ENCODE peak calls at places on chromosomes 4 and X, in ten cellular contexts. M is aorta, I is breast epithelium, Q is HFF-Myc, U is endothelial cell of umbilical vein, G is hepatocyte, K is tibial nerve, D is fibroblast of lung, E is GM06990, L is AG04449. F is an unnamed sample.

GRCh38 chr4:106628616-106629606 is 260.3 kb upstream of the GIMD1 start:
- DNase-seq in M (no peak), I (no peak), Q (peak), U (peak), G (no peak), K (no peak), D (no peak), E (no peak), L (no peak), F (no peak)

GRCh38 chr4:42646013-42646784 is 10.7 kb downstream of the ATP8A1 start:
- DNase-seq in M (no peak), I (no peak), Q (no peak), U (no peak), G (no peak), K (no peak), D (no peak), E (peak), L (no peak), F (no peak)

GRCh38 chrX:106698693-106699092 is 27.8 kb upstream of the RNF128 start:
- DNase-seq in M (no peak), I (no peak), Q (peak), U (no peak), G (no peak), K (no peak), D (peak), E (no peak), L (no peak), F (no peak)

GRCh38 chr4:82774711-82775171 is 23.9 kb downstream of the SCD5 start:
- DNase-seq in M (no peak), I (no peak), Q (no peak), U (no peak), G (no peak), K (no peak), D (no peak), E (no peak), L (no peak), F (no peak)

GRCh38 chrX:29662101-29662500 is 553.3 kb upstream of the MAGEB2 start:
- DNase-seq in M (no peak), I (no peak), Q (peak), U (peak), G (peak), K (no peak), D (peak), E (no peak), L (no peak), F (no peak)

GRCh38 chr4:48333587-48333986 is 7.7 kb upstream of the SLAIN2 start:
- DNase-seq in M (no peak), I (no peak), Q (no peak), U (no peak), G (no peak), K (no peak), D (no peak), E (no peak), L (no peak), F (no peak)

GRCh38 chr4:86834901-86835300 is 14.3 kb downstream of the SLC10A6 start:
- DNase-seq in M (no peak), I (no peak), Q (peak), U (no peak), G (no peak), K (no peak), D (peak), E (no peak), L (no peak), F (no peak)

GRCh38 chr4:17889692-17890091 is 78.9 kb downstream of the NCAPG start:
- DNase-seq in M (no peak), I (no peak), Q (no peak), U (no peak), G (no peak), K (no peak), D (no peak), E (no peak), L (no peak), F (no peak)

GRCh38 chrX:23269923-23270322 is 64.7 kb upstream of the PTCHD1 start:
- DNase-seq in M (no peak), I (no peak), Q (no peak), U (no peak), G (no peak), K (no peak), D (no peak), E (no peak), L (no peak), F (no peak)

GRCh38 chrX:123607270-123607669 is 125.6 kb downstream of the THOC2 start:
- DNase-seq in M (no peak), I (no peak), Q (no peak), U (no peak), G (no peak), K (no peak), D (no peak), E (no peak), L (no peak), F (no peak)

GRCh38 chr4:19224820-19225219 is 1026.9 kb upstream of the SLIT2 start:
- DNase-seq in M (no peak), I (no peak), Q (peak), U (peak), G (peak), K (no peak), D (peak), E (no peak), L (no peak), F (no peak)

GRCh38 chr4:88600129-88600849 is 8.0 kb downstream of the HERC3 start:
- DNase-seq in M (no peak), I (no peak), Q (no peak), U (peak), G (no peak), K (no peak), D (peak), E (no peak), L (peak), F (no peak)

GRCh38 chr4:24915121-24915922 is 2.5 kb upstream of the CCDC149 start:
- DNase-seq in M (no peak), I (no peak), Q (no peak), U (peak), G (peak), K (no peak), D (peak), E (no peak), L (no peak), F (no peak)

GRCh38 chr4:24914460-24914859 is 1.6 kb upstream of the CCDC149 start:
- DNase-seq in M (no peak), I (no peak), Q (no peak), U (no peak), G (no peak), K (no peak), D (no peak), E (no peak), L (no peak), F (no peak)

GRCh38 chr4:24913099-24913445 is 230 bp upstream of the CCDC149 start:
- DNase-seq in M (no peak), I (no peak), Q (no peak), U (no peak), G (no peak), K (no peak), D (peak), E (no peak), L (no peak), F (no peak)

GRCh38 chr4:24910504-24910903 is 2.3 kb downstream of the CCDC149 start:
- DNase-seq in M (no peak), I (no peak), Q (peak), U (no peak), G (no peak), K (no peak), D (peak), E (no peak), L (peak), F (no peak)

DNA sequence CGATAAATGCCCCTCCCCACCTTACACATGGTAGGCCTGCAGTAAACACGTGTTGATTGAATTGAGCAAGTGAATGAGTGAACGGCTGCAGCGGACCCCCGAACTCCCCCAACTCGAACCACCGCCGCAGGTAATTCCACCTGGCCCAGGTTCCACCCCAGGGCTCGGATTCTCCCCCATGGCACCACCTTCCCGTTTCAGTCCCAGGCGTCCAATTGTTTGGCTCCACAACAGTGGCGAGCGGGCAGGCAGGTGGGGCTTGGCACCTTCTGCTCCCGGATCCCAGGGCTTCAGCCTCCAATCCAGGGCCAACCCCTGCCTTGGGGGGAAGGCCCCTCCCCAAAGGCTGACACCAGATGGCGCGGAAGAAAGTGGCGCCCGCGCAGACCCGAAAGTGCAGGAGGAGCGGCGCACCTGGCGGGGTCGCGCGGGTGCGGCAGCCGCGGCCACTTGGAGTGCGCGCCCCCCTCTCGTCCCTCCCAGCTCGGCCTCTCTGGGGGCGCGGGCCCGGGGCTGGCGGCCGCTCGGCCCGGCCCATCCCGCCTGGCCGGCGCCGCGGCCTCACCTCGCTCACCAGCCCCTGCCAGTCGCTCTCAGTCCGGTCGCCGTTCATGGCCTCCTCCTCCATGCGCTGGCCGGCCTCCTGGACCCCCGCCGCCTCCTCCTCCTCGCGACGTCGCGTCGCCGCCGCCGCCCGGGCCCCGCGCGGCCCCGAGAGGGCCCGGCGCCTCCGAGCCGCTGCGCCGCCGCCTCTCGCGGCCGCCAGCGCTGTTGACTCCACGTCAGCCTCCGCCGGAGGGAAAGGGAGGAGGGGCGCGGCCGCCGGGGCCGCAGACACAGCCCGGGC is at the start of gene CCDC149:
- DNase-seq in M (peak), I (peak), Q (no peak), U (peak), G (peak), K (peak), D (peak), E (no peak), L (no peak), F (peak)
- H3K4me3 ChIP-seq in M (peak), I (peak), Q (peak), U (peak), G (peak), K (peak), D (peak), E (no peak), L (peak), F (peak)

DNA sequence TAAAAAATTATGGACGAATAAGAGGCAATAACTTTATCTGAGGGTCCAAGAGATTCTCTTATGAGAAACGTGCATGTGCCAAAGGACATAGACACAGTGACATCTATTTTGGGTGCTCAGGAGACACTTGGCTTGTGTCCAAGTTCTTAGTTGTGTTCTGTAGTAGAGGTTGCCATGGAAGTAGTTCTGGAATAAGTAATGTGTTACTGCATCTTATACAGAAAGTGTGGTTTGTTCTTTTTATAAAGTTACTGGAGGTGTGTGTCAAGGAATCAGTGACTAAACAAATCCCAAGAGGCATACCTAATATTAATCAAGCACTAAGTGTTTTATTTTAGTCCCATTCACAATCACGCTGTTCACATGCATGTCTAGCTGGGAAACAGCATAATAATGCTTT is 305.7 kb downstream of the ARHGAP24 start:
- DNase-seq in M (no peak), I (no peak), Q (no peak), U (peak), G (no peak), K (no peak), D (no peak), E (no peak), L (no peak), F (no peak)
- H3K4me3 ChIP-seq in M (peak), I (no peak), Q (no peak), U (peak), G (no peak), K (no peak), D (no peak), E (no peak), L (no peak), F (no peak)

GRCh38 chr4:153222162-153222789 is 18.0 kb downstream of the TRIM2 start:
- DNase-seq in M (peak), I (no peak), Q (peak), U (peak), G (peak), K (peak), D (peak), E (peak), L (peak), F (no peak)
- H3K4me3 ChIP-seq in M (peak), I (peak), Q (peak), U (peak), G (peak), K (peak), D (peak), E (peak), L (peak), F (peak)

GRCh38 chrX:13086076-13086475 is 41.7 kb upstream of the FAM9C start:
- DNase-seq in M (no peak), I (no peak), Q (no peak), U (no peak), G (no peak), K (no peak), D (no peak), E (no peak), L (no peak), F (no peak)
- H3K4me3 ChIP-seq in M (no peak), I (no peak), Q (no peak), U (no peak), G (no peak), K (no peak), D (no peak), E (no peak), L (no peak), F (no peak)

DNA sequence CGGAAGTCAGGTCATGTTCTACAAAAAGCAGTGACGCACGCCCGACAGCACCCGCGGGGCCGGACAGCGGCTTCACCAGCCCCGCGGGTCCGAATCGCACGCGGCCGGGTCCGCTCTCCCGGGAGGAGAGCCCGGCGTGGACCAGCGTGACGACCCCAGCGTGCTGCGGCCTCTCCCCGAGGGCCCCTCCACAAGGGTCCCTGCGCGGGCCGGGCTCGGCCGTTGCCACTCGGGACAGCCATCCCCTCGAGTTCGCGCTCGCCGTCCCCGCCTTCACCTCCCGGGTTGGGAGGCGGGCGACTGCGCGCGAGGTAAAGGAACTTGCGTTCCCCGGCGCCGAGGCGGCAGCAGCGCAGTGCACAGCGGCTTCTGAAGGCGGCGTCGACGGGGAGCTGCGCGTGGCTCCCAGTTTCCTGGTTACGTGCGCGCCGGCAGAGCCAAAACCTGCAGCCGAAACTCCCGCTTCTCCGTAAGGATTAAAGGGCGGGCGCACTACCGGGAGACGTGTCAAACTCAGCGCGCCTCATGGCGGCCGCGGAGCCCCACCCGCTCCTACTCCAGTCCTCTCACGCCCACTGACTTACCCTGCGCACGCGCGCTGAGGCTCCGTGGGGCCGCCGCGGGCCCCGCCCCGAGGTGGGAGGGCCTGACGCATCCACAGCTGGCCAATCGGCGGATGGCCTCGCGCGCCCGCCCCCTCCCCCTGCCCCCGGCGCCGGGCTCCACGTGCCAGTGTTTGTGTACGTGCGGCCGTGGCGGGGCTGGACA is 416 bp upstream of the LRP2BP start:
- DNase-seq in M (peak), I (peak), Q (peak), U (peak), G (peak), K (peak), D (peak), E (peak), L (peak), F (peak)
- H3K4me3 ChIP-seq in M (peak), I (peak), Q (peak), U (peak), G (peak), K (peak), D (peak), E (peak), L (peak), F (peak)

GRCh38 chr4:30727409-30727808 is 7.2 kb downstream of the PCDH7 start:
- DNase-seq in M (no peak), I (no peak), Q (no peak), U (peak), G (no peak), K (no peak), D (peak), E (no peak), L (no peak), F (no peak)

GRCh38 chr4:30725562-30725961 is 5.4 kb downstream of the PCDH7 start:
- DNase-seq in M (no peak), I (no peak), Q (no peak), U (peak), G (no peak), K (no peak), D (peak), E (no peak), L (no peak), F (no peak)

GRCh38 chr4:30728291-30728690 is 8.1 kb downstream of the PCDH7 start:
- DNase-seq in M (no peak), I (no peak), Q (no peak), U (peak), G (no peak), K (no peak), D (peak), E (no peak), L (no peak), F (no peak)

GRCh38 chr4:30724217-30724616 is 4.0 kb downstream of the PCDH7 start:
- DNase-seq in M (peak), I (no peak), Q (no peak), U (peak), G (no peak), K (no peak), D (peak), E (no peak), L (no peak), F (no peak)

GRCh38 chr4:30726090-30726668 is 6.0 kb downstream of the PCDH7 start:
- DNase-seq in M (no peak), I (no peak), Q (no peak), U (peak), G (no peak), K (no peak), D (peak), E (no peak), L (no peak), F (no peak)
- H3K4me3 ChIP-seq in M (peak), I (no peak), Q (no peak), U (peak), G (peak), K (no peak), D (peak), E (no peak), L (no peak), F (no peak)

GRCh38 chrX:18887177-18887820 is 96.6 kb downstream of the PHKA2 start:
- DNase-seq in M (peak), I (no peak), Q (no peak), U (no peak), G (no peak), K (no peak), D (peak), E (no peak), L (no peak), F (peak)
- H3K4me3 ChIP-seq in M (no peak), I (peak), Q (no peak), U (no peak), G (no peak), K (peak), D (no peak), E (no peak), L (no peak), F (peak)

DNA sequence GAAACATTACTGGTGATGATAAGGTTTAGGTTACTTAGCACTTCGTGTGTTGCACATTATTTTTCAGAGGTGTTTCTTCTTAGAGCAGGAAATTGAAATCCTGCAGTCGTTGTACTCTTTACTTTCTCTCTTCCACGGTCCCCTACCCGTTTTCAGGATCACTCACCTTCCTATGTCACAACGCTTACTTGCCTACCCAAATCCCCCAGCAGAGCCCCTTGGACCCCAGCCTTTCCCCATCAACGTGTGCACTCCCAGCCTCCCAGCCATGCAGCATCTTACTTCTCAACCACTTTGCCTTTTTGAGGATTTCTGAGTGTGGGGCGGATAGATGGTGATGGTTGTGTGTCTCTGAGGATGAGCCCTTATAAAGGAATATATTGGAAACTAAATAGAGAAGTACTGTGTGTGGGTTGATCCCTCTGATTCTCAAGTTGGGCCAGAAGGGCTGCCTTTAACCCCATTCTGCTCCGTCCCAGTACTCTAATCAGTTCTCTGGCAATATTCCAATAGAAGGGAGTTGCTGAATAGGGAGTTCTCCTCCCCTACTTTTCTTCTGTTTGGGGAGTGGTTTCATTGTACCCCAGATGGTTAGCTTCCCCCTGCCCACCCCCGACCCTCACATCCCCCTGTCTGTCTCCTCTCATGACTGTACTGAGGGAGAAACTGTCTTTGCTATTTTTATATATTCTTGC is 1.6 kb downstream of the MID2 start:
- DNase-seq in M (no peak), I (no peak), Q (no peak), U (peak), G (peak), K (no peak), D (no peak), E (no peak), L (no peak), F (no peak)
- H3K4me3 ChIP-seq in M (peak), I (peak), Q (no peak), U (peak), G (peak), K (peak), D (peak), E (no peak), L (peak), F (peak)

F was measured in lower lobe of right lung.